ENCODE peak calls at places on chromosomes 3 and 15, in seven cellular contexts. R is AG09309; J is NCI-H748 treated with DMSO at 0.1 percent for 48 hours; G is activated T-helper 1 cell treated with anti-CD3 and anti-CD28 coated beads, Interleukin-2, amount 50 U/mL, for 16 hours; M is sciatic nerve; E is tibial nerve; C is naive thymus-derived CD8-positive, alpha-beta T cell. T is an unnamed sample.

GRCh38 chr3:196868297-196868661 is 559 bp downstream of the SENP5 start:
- DNase-seq in R (no peak), J (no peak), G (no peak), M (peak; percentile 59), E (no peak), C (peak; percentile 2), T (no peak)

GRCh38 chr3:138349926-138350665 is 1.7 kb downstream of the MRAS start:
- DNase-seq in R (no peak), J (no peak), G (no peak), M (no peak), E (no peak), C (no peak), T (no peak)

GRCh38 chr3:55549172-55549571 is 62.1 kb upstream of the WNT5A start:
- DNase-seq in R (no peak), J (no peak), G (no peak), M (no peak), E (no peak), C (no peak), T (no peak)

GRCh38 chr15:59501531-59502113 is 63.6 kb downstream of the FAM81A start:
- DNase-seq in R (peak; percentile 7), J (peak; percentile 33), G (no peak), M (no peak), E (no peak), C (no peak), T (no peak)

GRCh38 chr3:132535575-132536441 is 61.3 kb upstream of the ACKR4 start:
- DNase-seq in R (peak; percentile 78), J (peak; percentile 3), G (peak; percentile 10), M (peak; percentile 77), E (peak; percentile 82), C (peak; percentile 27), T (peak; percentile 64)

GRCh38 chr3:42886294-42886822 is 10.7 kb upstream of the CYP8B1 start:
- DNase-seq in R (no peak), J (no peak), G (no peak), M (no peak), E (no peak), C (no peak), T (no peak)

GRCh38 chr3:10504161-10505049 is 981 bp downstream of the ATP2B2 start:
- DNase-seq in R (no peak), J (no peak), G (no peak), M (no peak), E (no peak), C (no peak), T (no peak)

GRCh38 chr3:120615863-120616599 is 19.9 kb downstream of the NDUFB4 start:
- DNase-seq in R (no peak), J (no peak), G (no peak), M (no peak), E (no peak), C (no peak), T (no peak)

GRCh38 chr3:104402902-104403301 is 963.8 kb upstream of the ALCAM start:
- DNase-seq in R (no peak), J (no peak), G (no peak), M (no peak), E (no peak), C (no peak), T (no peak)

GRCh38 chr3:23608650-23609049 is 197.1 kb upstream of the UBE2E1 start:
- DNase-seq in R (no peak), J (no peak), G (no peak), M (no peak), E (no peak), C (no peak), T (no peak)

T was measured in amniotic stem cell.